ENCODE peak calls at places on chromosomes 13 and 19, in five cellular contexts. One of them, this sample, is unnamed.

GRCh38 chr13:29494520-29494919 is 101.0 kb downstream of the SLC7A1 start:
- DNase-seq in endothelial cell of umbilical vein: no peak
- DNase-seq in stomach: no peak
- DNase-seq in heart left ventricle: no peak
- DNase-seq in ovary: no peak
- DNase-seq in this sample: no peak

GRCh38 chr19:17685451-17686026 is 2.6 kb downstream of the UNC13A start:
- DNase-seq in endothelial cell of umbilical vein: no peak
- DNase-seq in stomach: no peak
- DNase-seq in heart left ventricle: no peak
- DNase-seq in ovary: no peak
- DNase-seq in this sample: no peak

GRCh38 chr13:107886118-107886517 is 329.2 kb downstream of the LIG4 start:
- DNase-seq in endothelial cell of umbilical vein: no peak
- DNase-seq in stomach: no peak
- DNase-seq in heart left ventricle: no peak
- DNase-seq in ovary: no peak
- DNase-seq in this sample: no peak

GRCh38 chr13:75505327-75505726 is 23.4 kb upstream of the TBC1D4 start:
- DNase-seq in endothelial cell of umbilical vein: no peak
- DNase-seq in stomach: no peak
- DNase-seq in heart left ventricle: no peak
- DNase-seq in ovary: no peak
- DNase-seq in this sample: no peak

GRCh38 chr19:3073159-3073563 is 10.9 kb upstream of the TLE5 start:
- DNase-seq in endothelial cell of umbilical vein: peak
- DNase-seq in stomach: no peak
- DNase-seq in heart left ventricle: peak
- DNase-seq in ovary: no peak
- DNase-seq in this sample: no peak

GRCh38 chr19:39405930-39406655 is 554 bp upstream of the ZFP36 start:
- DNase-seq in endothelial cell of umbilical vein: no peak
- DNase-seq in stomach: no peak
- DNase-seq in heart left ventricle: no peak
- DNase-seq in ovary: no peak
- DNase-seq in this sample: peak

GRCh38 chr19:7917292-7918061 is 2.7 kb upstream of the SNAPC2 start:
- DNase-seq in endothelial cell of umbilical vein: peak
- DNase-seq in stomach: peak
- DNase-seq in heart left ventricle: no peak
- DNase-seq in ovary: peak
- DNase-seq in this sample: peak

GRCh38 chr13:77779461-77780272 is 82.2 kb downstream of the SLAIN1 start:
- DNase-seq in endothelial cell of umbilical vein: peak
- DNase-seq in stomach: peak
- DNase-seq in heart left ventricle: no peak
- DNase-seq in ovary: no peak
- DNase-seq in this sample: peak

GRCh38 chr13:41835871-41836270 is 125.0 kb downstream of the VWA8 start:
- DNase-seq in endothelial cell of umbilical vein: no peak
- DNase-seq in stomach: no peak
- DNase-seq in heart left ventricle: no peak
- DNase-seq in ovary: no peak
- DNase-seq in this sample: no peak

GRCh38 chr13:27536361-27537101 is 83.8 kb downstream of the LNX2 start:
- DNase-seq in endothelial cell of umbilical vein: no peak
- DNase-seq in stomach: no peak
- DNase-seq in heart left ventricle: no peak
- DNase-seq in ovary: no peak
- DNase-seq in this sample: no peak

GRCh38 chr13:99436686-99437416 is 64.4 kb upstream of the TM9SF2 start:
- DNase-seq in endothelial cell of umbilical vein: peak
- DNase-seq in stomach: peak
- DNase-seq in heart left ventricle: peak
- DNase-seq in ovary: peak
- DNase-seq in this sample: peak

GRCh38 chr19:10521461-10522216 is 4.4 kb upstream of the S1PR5 start:
- DNase-seq in endothelial cell of umbilical vein: no peak
- DNase-seq in stomach: no peak
- DNase-seq in heart left ventricle: no peak
- DNase-seq in ovary: no peak
- DNase-seq in this sample: no peak

GRCh38 chr13:63880705-63881104 is 2465.1 kb upstream of the PCDH20 start:
- DNase-seq in endothelial cell of umbilical vein: no peak
- DNase-seq in stomach: no peak
- DNase-seq in heart left ventricle: no peak
- DNase-seq in ovary: no peak
- DNase-seq in this sample: no peak

GRCh38 chr13:111946214-111946613 is 120.7 kb upstream of the SOX1 start:
- DNase-seq in endothelial cell of umbilical vein: no peak
- DNase-seq in stomach: peak
- DNase-seq in heart left ventricle: no peak
- DNase-seq in ovary: no peak
- DNase-seq in this sample: no peak

GRCh38 chr19:3554254-3555083 is 2.9 kb downstream of the MFSD12 start:
- DNase-seq in endothelial cell of umbilical vein: no peak
- DNase-seq in stomach: no peak
- DNase-seq in heart left ventricle: no peak
- DNase-seq in ovary: no peak
- DNase-seq in this sample: no peak

GRCh38 chr13:40336228-40337221 is 329.9 kb downstream of the FOXO1 start:
- DNase-seq in endothelial cell of umbilical vein: no peak
- DNase-seq in stomach: peak
- DNase-seq in heart left ventricle: no peak
- DNase-seq in ovary: no peak
- DNase-seq in this sample: no peak

GRCh38 chr13:96165840-96166239 is 75.9 kb downstream of the HS6ST3 start:
- DNase-seq in endothelial cell of umbilical vein: no peak
- DNase-seq in stomach: no peak
- DNase-seq in heart left ventricle: no peak
- DNase-seq in ovary: no peak
- DNase-seq in this sample: no peak

GRCh38 chr13:25286308-25286968 is 850 bp downstream of the MTMR6 start:
- DNase-seq in endothelial cell of umbilical vein: peak
- DNase-seq in stomach: no peak
- DNase-seq in heart left ventricle: peak
- DNase-seq in ovary: no peak
- DNase-seq in this sample: peak

GRCh38 chr19:7191946-7192691 is 102.1 kb downstream of the INSR start:
- DNase-seq in endothelial cell of umbilical vein: no peak
- DNase-seq in stomach: no peak
- DNase-seq in heart left ventricle: no peak
- DNase-seq in ovary: no peak
- DNase-seq in this sample: no peak

GRCh38 chr19:52527134-52527953 is at the start of gene ZNF808:
- DNase-seq in endothelial cell of umbilical vein: peak
- DNase-seq in stomach: peak
- DNase-seq in heart left ventricle: peak
- DNase-seq in ovary: peak
- DNase-seq in this sample: peak
- TF ChIP-seq POLR2A in endothelial cell of umbilical vein: peak
- TF ChIP-seq POLR2A in stomach: no peak
- TF ChIP-seq POLR2A in heart left ventricle: peak
- TF ChIP-seq POLR2A in ovary: peak
- TF ChIP-seq POLR2A in this sample: peak

DNA sequence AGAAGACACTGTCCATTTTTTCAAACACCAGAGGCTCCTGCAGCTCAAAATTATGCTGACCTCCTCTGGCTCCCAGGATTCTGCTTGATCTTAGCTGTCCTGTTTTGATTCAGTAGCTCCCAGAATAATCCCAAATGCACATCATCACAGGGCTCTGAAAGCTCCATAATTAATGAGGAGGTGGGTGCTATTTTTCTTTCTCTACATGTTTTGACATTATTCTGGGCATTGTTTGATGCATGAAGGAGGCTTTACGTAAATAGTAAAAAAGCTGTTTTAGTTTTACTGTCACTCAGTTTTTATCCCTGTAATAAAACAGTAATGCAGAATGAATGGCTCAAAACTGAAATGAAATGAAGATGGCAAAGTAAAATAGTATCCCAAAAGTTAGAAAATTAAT is 495.4 kb downstream of the DCT start:
- DNase-seq in endothelial cell of umbilical vein: no peak
- DNase-seq in stomach: no peak
- DNase-seq in heart left ventricle: no peak
- DNase-seq in ovary: no peak
- DNase-seq in this sample: no peak
- TF ChIP-seq POLR2A in endothelial cell of umbilical vein: no peak
- TF ChIP-seq POLR2A in stomach: no peak
- TF ChIP-seq POLR2A in heart left ventricle: no peak
- TF ChIP-seq POLR2A in ovary: no peak
- TF ChIP-seq POLR2A in this sample: no peak

GRCh38 chr19:44749994-44750393 is 1.5 kb downstream of the BCL3 start:
- DNase-seq in endothelial cell of umbilical vein: no peak
- DNase-seq in stomach: no peak
- DNase-seq in heart left ventricle: no peak
- DNase-seq in ovary: no peak
- DNase-seq in this sample: no peak

GRCh38 chr19:44747739-44748425 is 626 bp upstream of the BCL3 start:
- DNase-seq in endothelial cell of umbilical vein: peak
- DNase-seq in stomach: peak
- DNase-seq in heart left ventricle: peak
- DNase-seq in ovary: peak
- DNase-seq in this sample: no peak

GRCh38 chr19:44746946-44747738 is 1.4 kb upstream of the BCL3 start:
- DNase-seq in endothelial cell of umbilical vein: peak
- DNase-seq in stomach: peak
- DNase-seq in heart left ventricle: peak
- DNase-seq in ovary: peak
- DNase-seq in this sample: peak

GRCh38 chr19:44749318-44749717 is 810 bp downstream of the BCL3 start:
- DNase-seq in endothelial cell of umbilical vein: no peak
- DNase-seq in stomach: no peak
- DNase-seq in heart left ventricle: no peak
- DNase-seq in ovary: no peak
- DNase-seq in this sample: no peak

DNA sequence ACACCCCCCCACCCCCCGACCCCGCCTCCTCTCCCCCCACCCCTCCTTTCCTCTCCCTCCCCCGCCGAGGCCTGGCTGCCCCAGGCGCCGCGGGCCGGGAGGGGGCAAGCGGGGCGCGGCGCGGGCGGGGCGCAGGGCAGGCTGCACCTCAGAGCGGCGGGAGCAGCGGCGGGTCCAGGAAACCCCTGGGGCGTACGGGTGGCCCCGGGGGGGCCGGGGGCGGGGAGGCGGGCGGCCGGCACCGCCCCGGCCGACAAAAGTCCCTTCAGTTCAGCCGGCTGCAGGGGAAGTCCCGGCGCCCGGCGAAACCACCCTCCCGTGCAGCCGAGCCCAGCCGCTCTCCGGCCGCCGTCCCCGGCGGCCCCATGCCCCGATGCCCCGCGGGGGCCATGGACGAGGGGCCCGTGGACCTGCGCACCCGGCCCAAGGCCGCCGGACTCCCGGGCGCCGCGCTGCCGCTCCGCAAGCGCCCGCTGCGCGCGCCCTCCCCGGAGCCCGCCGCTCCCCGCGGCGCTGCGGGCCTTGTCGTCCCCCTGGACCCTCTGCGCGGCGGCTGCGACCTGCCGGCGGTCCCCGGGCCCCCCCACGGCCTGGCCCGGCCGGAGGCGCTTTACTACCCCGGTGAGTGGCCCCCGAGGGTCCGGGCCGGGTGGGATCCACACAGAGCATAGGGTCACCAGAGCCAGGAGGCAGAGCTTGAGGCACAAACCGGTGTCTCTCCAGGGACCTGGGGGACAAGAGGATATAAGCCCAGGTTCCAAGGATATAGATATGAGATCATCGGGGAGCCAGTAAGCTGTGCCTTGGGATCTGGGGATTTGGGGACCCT is at the start of gene BCL3:
- DNase-seq in endothelial cell of umbilical vein: peak
- DNase-seq in stomach: peak
- DNase-seq in heart left ventricle: peak
- DNase-seq in ovary: peak
- DNase-seq in this sample: peak
- TF ChIP-seq POLR2A in endothelial cell of umbilical vein: peak
- TF ChIP-seq POLR2A in stomach: no peak
- TF ChIP-seq POLR2A in heart left ventricle: peak
- TF ChIP-seq POLR2A in ovary: peak
- TF ChIP-seq POLR2A in this sample: no peak

DNA sequence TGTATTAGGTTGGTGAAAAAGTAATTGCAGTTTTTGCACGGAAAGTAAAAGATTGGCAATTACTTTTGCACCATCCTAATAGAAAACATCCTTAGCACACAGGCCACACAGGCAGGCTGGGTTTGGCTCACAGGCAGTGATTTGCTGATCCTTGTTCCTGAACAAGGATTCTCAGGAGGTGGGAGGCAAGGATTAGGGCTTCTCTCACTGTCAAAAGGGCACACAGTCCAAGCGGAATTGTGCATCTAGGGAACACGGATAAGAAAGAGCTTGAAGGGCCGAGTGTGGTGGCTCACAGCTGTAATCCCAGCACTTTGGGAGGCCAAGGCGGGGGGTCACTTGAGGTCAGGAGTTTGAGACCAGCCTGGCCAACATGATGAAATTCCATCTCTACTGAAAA is 349.1 kb upstream of the TSHZ3 start:
- DNase-seq in endothelial cell of umbilical vein: no peak
- DNase-seq in stomach: no peak
- DNase-seq in heart left ventricle: no peak
- DNase-seq in ovary: no peak
- DNase-seq in this sample: no peak
- TF ChIP-seq POLR2A in endothelial cell of umbilical vein: no peak
- TF ChIP-seq POLR2A in stomach: no peak
- TF ChIP-seq POLR2A in heart left ventricle: no peak
- TF ChIP-seq POLR2A in ovary: no peak
- TF ChIP-seq POLR2A in this sample: no peak

GRCh38 chr19:47445527-47445926 is 26.2 kb downstream of the SLC8A2 start:
- DNase-seq in endothelial cell of umbilical vein: no peak
- DNase-seq in stomach: no peak
- DNase-seq in heart left ventricle: no peak
- DNase-seq in ovary: no peak
- DNase-seq in this sample: no peak

GRCh38 chr19:47448360-47448727 is 23.3 kb downstream of the SLC8A2 start:
- DNase-seq in endothelial cell of umbilical vein: no peak
- DNase-seq in stomach: no peak
- DNase-seq in heart left ventricle: no peak
- DNase-seq in ovary: no peak
- DNase-seq in this sample: no peak

GRCh38 chr19:47447470-47448359 is 24.0 kb downstream of the SLC8A2 start:
- DNase-seq in endothelial cell of umbilical vein: peak
- DNase-seq in stomach: peak
- DNase-seq in heart left ventricle: no peak
- DNase-seq in ovary: no peak
- DNase-seq in this sample: peak

GRCh38 chr19:47445937-47446402 is 25.7 kb downstream of the SLC8A2 start:
- DNase-seq in endothelial cell of umbilical vein: no peak
- DNase-seq in stomach: peak
- DNase-seq in heart left ventricle: no peak
- DNase-seq in ovary: no peak
- DNase-seq in this sample: peak

GRCh38 chr19:47446534-47447469 is 24.9 kb downstream of the SLC8A2 start:
- DNase-seq in endothelial cell of umbilical vein: no peak
- DNase-seq in stomach: peak
- DNase-seq in heart left ventricle: no peak
- DNase-seq in ovary: no peak
- DNase-seq in this sample: peak
- TF ChIP-seq POLR2A in endothelial cell of umbilical vein: no peak
- TF ChIP-seq POLR2A in stomach: no peak
- TF ChIP-seq POLR2A in heart left ventricle: no peak
- TF ChIP-seq POLR2A in ovary: no peak
- TF ChIP-seq POLR2A in this sample: no peak